ENCODE peak calls at places on chromosome 22, in four cellular contexts. One of them, this sample, is unnamed.

GRCh38 chr22:17213976-17214375 is 5.3 kb downstream of the ADA2 start:
- DNase-seq in HepG2: peak; percentile 21
- DNase-seq in GM12878: no peak
- DNase-seq in H1: no peak
- DNase-seq in this sample: no peak

GRCh38 chr22:33883561-33883960 is 36.7 kb downstream of the LARGE1 start:
- DNase-seq in HepG2: no peak
- DNase-seq in GM12878: peak; percentile 40
- DNase-seq in H1: no peak
- DNase-seq in this sample: no peak

GRCh38 chr22:49780992-49781782 is 46.5 kb downstream of the BRD1 start:
- DNase-seq in HepG2: no peak
- DNase-seq in GM12878: no peak
- DNase-seq in H1: no peak
- DNase-seq in this sample: no peak

GRCh38 chr22:40911772-40912171 is 39.4 kb upstream of the RBX1 start:
- DNase-seq in HepG2: no peak
- DNase-seq in GM12878: no peak
- DNase-seq in H1: no peak
- DNase-seq in this sample: no peak

GRCh38 chr22:47307326-47307725 is 544.9 kb downstream of the TBC1D22A start:
- DNase-seq in HepG2: no peak
- DNase-seq in GM12878: no peak
- DNase-seq in H1: no peak
- DNase-seq in this sample: no peak

GRCh38 chr22:50408311-50408710 is 65.2 kb downstream of the PPP6R2 start:
- DNase-seq in HepG2: no peak
- DNase-seq in GM12878: no peak
- DNase-seq in H1: no peak
- DNase-seq in this sample: no peak

GRCh38 chr22:34036936-34037335 is 116.7 kb upstream of the LARGE1 start:
- DNase-seq in HepG2: no peak
- DNase-seq in GM12878: no peak
- DNase-seq in H1: no peak
- DNase-seq in this sample: no peak

GRCh38 chr22:41799486-41800347 is 762 bp upstream of the CCDC134 start:
- DNase-seq in HepG2: no peak
- DNase-seq in GM12878: no peak
- DNase-seq in H1: no peak
- DNase-seq in this sample: no peak

GRCh38 chr22:47207846-47208554 is 445.6 kb downstream of the TBC1D22A start:
- DNase-seq in HepG2: no peak
- DNase-seq in GM12878: no peak
- DNase-seq in H1: no peak
- DNase-seq in this sample: no peak

DNA sequence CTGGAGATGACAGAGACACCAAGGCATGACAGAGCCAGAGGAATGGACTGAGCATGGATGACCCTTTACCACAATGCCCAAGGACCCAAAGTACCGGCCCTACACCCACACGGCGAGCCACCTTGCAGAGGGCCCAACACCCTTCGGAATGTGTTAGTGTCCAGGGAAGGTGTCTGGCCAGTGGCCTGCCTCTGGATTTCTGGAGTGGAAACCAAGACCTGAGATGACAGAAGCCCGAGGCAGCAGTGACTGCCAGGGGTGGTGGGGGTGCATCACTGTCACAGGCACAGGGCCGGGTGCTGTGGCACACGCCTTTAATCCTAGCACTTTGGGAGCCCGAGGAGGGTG is 28.7 kb downstream of the PDGFB start:
- DNase-seq in HepG2: no peak
- DNase-seq in GM12878: no peak
- DNase-seq in H1: no peak
- DNase-seq in this sample: no peak
- H3K4me1 ChIP-seq in HepG2: peaks cover 26% of the 10 kb centered on the region
- H3K4me1 ChIP-seq in GM12878: no peaks in the 10 kb centered on the region
- H3K4me1 ChIP-seq in H1: peaks cover 15% of the 10 kb centered on the region
- H3K4me1 ChIP-seq in this sample: peaks cover 10% of the 10 kb centered on the region

GRCh38 chr22:22235564-22235963 is 9.0 kb upstream of the VPREB1 start:
- DNase-seq in HepG2: no peak
- DNase-seq in GM12878: peak; percentile 17
- DNase-seq in H1: no peak
- DNase-seq in this sample: peak; percentile 20
- TF ChIP-seq SUZ12 in HepG2: no peak
- TF ChIP-seq SUZ12 in GM12878: no peak
- TF ChIP-seq SUZ12 in H1: no peak
- TF ChIP-seq SUZ12 in this sample: no peak

GRCh38 chr22:20205464-20205963 is 54.7 kb upstream of the CCDC188 start:
- DNase-seq in HepG2: no peak
- DNase-seq in GM12878: no peak
- DNase-seq in H1: no peak
- DNase-seq in this sample: no peak

GRCh38 chr22:20206709-20207215 is 55.9 kb upstream of the CCDC188 start:
- DNase-seq in HepG2: no peak
- DNase-seq in GM12878: no peak
- DNase-seq in H1: no peak
- DNase-seq in this sample: no peak

GRCh38 chr22:20207277-20208025 is 56.6 kb upstream of the CCDC188 start:
- DNase-seq in HepG2: no peak
- DNase-seq in GM12878: no peak
- DNase-seq in H1: no peak
- DNase-seq in this sample: no peak

GRCh38 chr22:20204821-20205220 is 54.0 kb upstream of the CCDC188 start:
- DNase-seq in HepG2: no peak
- DNase-seq in GM12878: no peak
- DNase-seq in H1: no peak
- DNase-seq in this sample: no peak

DNA sequence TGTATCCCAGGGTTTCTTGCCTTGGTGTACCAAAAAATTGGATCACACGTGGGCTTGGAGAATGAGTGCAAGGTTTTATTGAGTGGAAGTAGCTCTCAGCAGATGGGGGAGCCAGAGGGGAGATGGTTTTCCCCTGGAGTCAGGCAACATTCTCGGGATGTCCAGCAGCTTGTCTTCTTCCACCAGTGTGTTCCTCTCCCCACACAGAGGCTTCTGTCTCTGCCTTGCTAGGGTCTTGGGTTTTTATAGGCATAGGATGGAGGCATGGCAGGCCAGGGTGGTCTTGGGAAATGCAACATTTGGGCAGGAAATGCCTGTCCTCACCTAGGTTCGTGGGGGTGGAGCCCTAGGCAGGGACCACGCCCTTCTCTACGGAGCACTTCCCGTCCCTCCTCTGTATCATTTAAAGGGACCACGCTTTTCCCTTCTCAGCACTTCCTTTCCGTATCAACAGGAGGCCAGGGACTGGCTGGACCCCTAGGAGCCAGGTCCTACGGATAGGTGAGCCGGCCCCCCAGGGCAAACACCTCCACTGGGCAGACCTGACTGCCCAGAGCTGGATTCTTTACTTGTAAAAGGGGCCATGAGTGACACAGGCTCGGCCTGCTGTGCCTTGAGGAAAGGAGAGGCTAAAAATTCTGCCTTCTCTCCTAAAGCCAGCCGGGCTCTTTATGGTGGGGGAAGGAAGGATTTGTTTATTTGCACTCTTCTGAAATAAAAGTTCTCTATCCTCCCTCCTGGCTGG is 55.3 kb upstream of the CCDC188 start:
- DNase-seq in HepG2: peak; percentile 37
- DNase-seq in GM12878: peak; percentile 54
- DNase-seq in H1: no peak
- DNase-seq in this sample: peak; percentile 9
- H3K4me3 ChIP-seq in HepG2: peak overlapping the region; percentile 42
- H3K4me3 ChIP-seq in GM12878: peak overlapping the region; percentile 82
- H3K4me3 ChIP-seq in H1: no peak overlapping the region
- H3K4me3 ChIP-seq in this sample: peak overlapping the region; percentile 24

GRCh38 chr22:23223566-23224317 is 43.4 kb downstream of the BCR start:
- DNase-seq in HepG2: peak; percentile 34
- DNase-seq in GM12878: no peak
- DNase-seq in H1: no peak
- DNase-seq in this sample: no peak

GRCh38 chr22:23227380-23227779 is 47.1 kb downstream of the BCR start:
- DNase-seq in HepG2: no peak
- DNase-seq in GM12878: no peak
- DNase-seq in H1: no peak
- DNase-seq in this sample: no peak

GRCh38 chr22:23225724-23226496 is 45.6 kb downstream of the BCR start:
- DNase-seq in HepG2: no peak
- DNase-seq in GM12878: no peak
- DNase-seq in H1: no peak
- DNase-seq in this sample: no peak

GRCh38 chr22:23226497-23226850 is 46.2 kb downstream of the BCR start:
- DNase-seq in HepG2: no peak
- DNase-seq in GM12878: no peak
- DNase-seq in H1: no peak
- DNase-seq in this sample: no peak

DNA sequence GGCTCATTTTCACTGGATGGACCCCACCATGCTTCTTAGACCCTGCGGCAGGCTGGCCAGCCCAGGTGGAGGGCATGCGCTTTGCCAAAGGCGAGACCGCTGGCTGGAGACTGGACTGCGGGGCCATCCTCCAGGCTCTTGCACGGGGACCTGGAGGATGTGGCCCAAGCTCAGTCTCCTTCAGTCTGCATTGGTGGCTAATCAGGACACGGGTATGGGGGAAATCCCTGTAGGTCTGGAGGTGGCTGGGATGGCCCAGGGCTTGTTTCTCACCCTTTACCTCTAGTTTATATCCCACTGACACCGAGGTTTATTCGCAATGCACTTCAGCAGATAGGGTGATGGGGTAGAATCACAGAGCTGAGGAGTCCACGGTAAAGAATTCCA is 45.0 kb downstream of the BCR start:
- DNase-seq in HepG2: no peak
- DNase-seq in GM12878: no peak
- DNase-seq in H1: no peak
- DNase-seq in this sample: no peak
- H3K4me1 ChIP-seq in HepG2: peaks cover 39% of the 10 kb centered on the region
- H3K4me1 ChIP-seq in GM12878: peaks cover 10% of the 10 kb centered on the region
- H3K4me1 ChIP-seq in H1: peaks cover 10% of the 10 kb centered on the region
- H3K4me1 ChIP-seq in this sample: peaks cover 12% of the 10 kb centered on the region

DNA sequence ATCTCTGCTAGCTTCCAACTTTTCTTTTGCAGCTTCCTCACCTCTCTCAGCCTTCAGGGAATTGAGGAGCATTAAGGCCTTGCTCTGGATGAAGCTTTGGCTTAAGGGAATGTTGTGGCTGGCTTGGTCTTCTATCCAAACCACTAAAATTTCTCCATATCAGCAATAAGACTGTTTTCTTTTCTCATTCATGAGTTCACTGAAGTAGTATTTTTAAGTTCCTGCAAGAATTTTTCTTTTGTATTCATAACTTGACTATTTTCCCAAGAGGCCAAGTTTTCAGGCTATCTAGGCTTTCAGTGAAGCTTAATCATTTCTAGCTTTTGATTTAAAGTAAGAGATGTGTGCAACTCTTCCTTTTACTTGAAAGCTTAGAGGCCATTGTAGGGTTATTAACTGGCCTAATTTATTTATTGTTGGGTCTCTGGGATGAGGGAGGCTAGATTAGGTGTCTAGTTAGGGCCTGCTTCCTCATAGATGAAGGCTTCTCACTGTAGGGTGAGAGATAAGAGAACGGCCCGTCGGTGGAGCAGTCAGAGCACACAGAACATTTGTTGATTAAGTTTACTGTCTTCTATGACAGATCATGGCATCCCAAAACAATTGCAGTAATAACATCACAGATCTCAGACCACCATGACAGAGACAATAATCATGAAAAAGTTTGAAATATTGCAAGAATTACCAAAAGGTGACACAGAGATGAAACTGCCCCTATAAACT is 33.2 kb downstream of the CSF2RB start:
- DNase-seq in HepG2: no peak
- DNase-seq in GM12878: no peak
- DNase-seq in H1: no peak
- DNase-seq in this sample: no peak
- TF ChIP-seq SUZ12 in HepG2: no peak
- TF ChIP-seq SUZ12 in GM12878: no peak
- TF ChIP-seq SUZ12 in H1: no peak
- TF ChIP-seq SUZ12 in this sample: no peak

DNA sequence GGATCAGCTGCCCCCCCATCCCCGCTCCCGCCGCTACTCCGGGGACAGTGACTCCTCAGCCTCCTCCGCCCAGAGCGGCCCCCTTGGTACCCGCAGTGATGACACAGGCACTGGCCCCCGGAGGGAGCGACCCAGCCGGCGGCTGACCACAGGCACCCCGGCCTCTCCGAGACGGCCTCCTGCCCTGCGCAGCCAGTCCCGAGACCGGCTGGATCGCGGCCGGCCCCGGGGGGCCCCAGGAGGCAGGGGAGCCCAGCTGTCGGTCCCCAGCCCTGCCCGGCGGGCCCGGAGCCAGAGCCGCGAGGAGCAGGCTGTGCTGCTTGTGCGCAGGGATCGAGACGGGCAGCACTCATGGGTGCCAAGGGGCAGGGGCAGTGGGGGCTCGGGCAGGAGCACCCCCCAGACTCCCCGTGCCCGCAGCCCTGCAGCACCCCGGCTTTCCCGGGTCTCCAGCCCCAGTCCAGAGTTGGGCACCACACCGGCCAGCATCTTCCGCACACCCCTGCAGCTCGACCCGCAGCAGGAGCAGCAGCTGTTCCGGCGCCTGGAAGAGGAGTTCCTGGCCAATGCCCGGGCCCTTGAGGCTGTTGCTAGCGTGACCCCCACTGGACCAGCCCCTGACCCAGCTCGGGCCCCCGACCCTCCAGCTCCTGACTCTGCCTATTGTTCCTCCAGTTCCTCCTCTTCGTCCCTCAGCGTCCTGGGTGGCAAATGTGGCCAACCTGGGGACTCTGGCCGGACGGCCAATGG is 3.9 kb downstream of the RASL10A start:
- DNase-seq in HepG2: no peak
- DNase-seq in GM12878: no peak
- DNase-seq in H1: no peak
- DNase-seq in this sample: no peak
- H3K4me3 ChIP-seq in HepG2: no peak overlapping the region
- H3K4me3 ChIP-seq in GM12878: no peak overlapping the region
- H3K4me3 ChIP-seq in H1: no peak overlapping the region
- H3K4me3 ChIP-seq in this sample: no peak overlapping the region

GRCh38 chr22:46102159-46102558 is 48.2 kb upstream of the PPARA start:
- DNase-seq in HepG2: no peak
- DNase-seq in GM12878: no peak
- DNase-seq in H1: no peak
- DNase-seq in this sample: no peak
- H3K4me1 ChIP-seq in HepG2: peaks cover 26% of the 10 kb centered on the region
- H3K4me1 ChIP-seq in GM12878: no peaks in the 10 kb centered on the region
- H3K4me1 ChIP-seq in H1: no peaks in the 10 kb centered on the region
- H3K4me1 ChIP-seq in this sample: peaks cover 3% of the 10 kb centered on the region

GRCh38 chr22:45242778-45243191 is 2.1 kb upstream of the KIAA0930 start:
- DNase-seq in HepG2: peak; percentile 57
- DNase-seq in GM12878: no peak
- DNase-seq in H1: no peak
- DNase-seq in this sample: no peak
- TF ChIP-seq SUZ12 in HepG2: no peak
- TF ChIP-seq SUZ12 in GM12878: no peak
- TF ChIP-seq SUZ12 in H1: no peak
- TF ChIP-seq SUZ12 in this sample: no peak

GRCh38 chr22:35411112-35411511 is 11.2 kb downstream of the MCM5 start:
- DNase-seq in HepG2: no peak
- DNase-seq in GM12878: peak; percentile 67
- DNase-seq in H1: no peak
- DNase-seq in this sample: no peak
- H3K4me3 ChIP-seq in HepG2: no peak overlapping the region
- H3K4me3 ChIP-seq in GM12878: peak overlapping the region; percentile 45
- H3K4me3 ChIP-seq in H1: no peak overlapping the region
- H3K4me3 ChIP-seq in this sample: no peak overlapping the region

GRCh38 chr22:32410459-32410858 is 1.6 kb downstream of the RTCB start:
- DNase-seq in HepG2: peak; percentile 27
- DNase-seq in GM12878: no peak
- DNase-seq in H1: no peak
- DNase-seq in this sample: no peak
- H3K4me1 ChIP-seq in HepG2: peaks cover 38% of the 10 kb centered on the region
- H3K4me1 ChIP-seq in GM12878: peaks cover 17% of the 10 kb centered on the region
- H3K4me1 ChIP-seq in H1: no peaks in the 10 kb centered on the region
- H3K4me1 ChIP-seq in this sample: no peaks in the 10 kb centered on the region